ENCODE peak calls at places on chromosomes 6 and 20, in seven cellular contexts. B, D, K, S, X, I and Q are unnamed samples.

GRCh38 chr6:151993364-151993763 is 185.9 kb downstream of the ESR1 start:
- DNase-seq in D (no peak), K (no peak), B (no peak), X (no peak), S (no peak), I (no peak), Q (no peak)

GRCh38 chr6:143449731-143450452 is 603 bp downstream of the ADAT2 start:
- DNase-seq in I (no peak), S (peak; percentile 31), X (no peak), K (no peak), D (peak; percentile 14), B (peak; percentile 28), Q (peak; percentile 61)

GRCh38 chr20:33693741-33694645 is 7.8 kb upstream of the E2F1 start:
- DNase-seq in B (no peak), X (no peak), K (no peak), I (no peak), D (no peak), S (peak; percentile 73), Q (no peak)

GRCh38 chr6:113011389-113011788 is 664.3 kb downstream of the RFPL4B start:
- DNase-seq in S (no peak), K (no peak), X (no peak), D (no peak), I (no peak), B (no peak), Q (no peak)

GRCh38 chr6:23510778-23511510 is 615.1 kb upstream of the NRSN1 start:
- DNase-seq in D (no peak), K (no peak), B (no peak), I (no peak), X (no peak), S (no peak), Q (peak; percentile 7)

GRCh38 chr20:4962257-4962855 is 39.0 kb downstream of the SLC23A2 start:
- DNase-seq in S (no peak), K (no peak), I (peak; percentile 31), X (no peak), D (no peak), B (peak; percentile 22), Q (no peak)

GRCh38 chr6:70860044-70860443 is 96.8 kb downstream of the B3GAT2 start:
- DNase-seq in K (no peak), I (no peak), D (no peak), B (no peak), X (no peak), S (peak; percentile 1), Q (no peak)

GRCh38 chr6:170344631-170345576 is 38.3 kb downstream of the FAM120B start:
- DNase-seq in S (peak; percentile 17), D (peak; percentile 73), X (no peak), I (peak; percentile 78), B (no peak), K (no peak), Q (no peak)